ENCODE peak calls at places on chromosomes 2 and 18, in eight cellular contexts. D is breast epithelium, S is transverse colon, F is esophagus muscularis mucosa, R is stomach, X is GM12878, Y is endothelial cell of umbilical vein, T is vagina. N is an unnamed sample.

GRCh38 chr2:237201461-237202287 is 116.0 kb downstream of the COPS8 start:
- DNase-seq in D (no peak), S (peak), F (no peak), R (peak), X (peak), Y (no peak), T (peak), N (no peak)

GRCh38 chr2:206084468-206084869 is 1.5 kb downstream of the INO80D start:
- DNase-seq in D (peak), S (peak), F (peak), R (peak), X (no peak), Y (peak), T (peak), N (peak)

GRCh38 chr2:96399342-96400048 is 63.9 kb downstream of the NCAPH start:
- DNase-seq in D (no peak), S (no peak), F (no peak), R (no peak), X (no peak), Y (no peak), T (peak), N (peak)

GRCh38 chr18:650428-650858 is 7.0 kb upstream of the TYMS start:
- DNase-seq in D (no peak), S (no peak), F (no peak), R (no peak), X (peak), Y (no peak), T (no peak), N (no peak)

GRCh38 chr2:214731008-214731407 is 78.5 kb downstream of the BARD1 start:
- DNase-seq in D (no peak), S (no peak), F (no peak), R (no peak), X (peak), Y (peak), T (no peak), N (no peak)

GRCh38 chr2:173286153-173286809 is 68.4 kb upstream of the CDCA7 start:
- DNase-seq in D (no peak), S (no peak), F (no peak), R (no peak), X (peak), Y (no peak), T (no peak), N (no peak)

GRCh38 chr2:172698041-172698863 is 37.4 kb upstream of the RAPGEF4 start:
- DNase-seq in D (no peak), S (no peak), F (no peak), R (no peak), X (peak), Y (peak), T (no peak), N (no peak)

GRCh38 chr2:235511187-235511661 is 17.4 kb downstream of the AGAP1 start:
- DNase-seq in D (no peak), S (peak), F (no peak), R (no peak), X (no peak), Y (peak), T (no peak), N (no peak)

GRCh38 chr2:133377021-133377481 is 191.2 kb downstream of the NCKAP5 start:
- DNase-seq in D (no peak), S (no peak), F (no peak), R (no peak), X (no peak), Y (no peak), T (no peak), N (no peak)

GRCh38 chr2:15881120-15881433 is 59.3 kb upstream of the MYCN start:
- DNase-seq in D (no peak), S (no peak), F (no peak), R (no peak), X (no peak), Y (no peak), T (no peak), N (no peak)

GRCh38 chr2:169363570-169364150 is 1.3 kb upstream of the LRP2 start:
- DNase-seq in D (peak), S (peak), F (no peak), R (no peak), X (no peak), Y (peak), T (no peak), N (peak)

GRCh38 chr2:240731327-240731626 is 39.6 kb downstream of the AQP12A start:
- DNase-seq in D (no peak), S (no peak), F (no peak), R (no peak), X (no peak), Y (no peak), T (no peak), N (no peak)

GRCh38 chr2:14942991-14943390 is 310.5 kb downstream of the LRATD1 start:
- DNase-seq in D (no peak), S (no peak), F (peak), R (no peak), X (no peak), Y (no peak), T (no peak), N (no peak)

GRCh38 chr2:110980613-110981062 is 140.1 kb upstream of the BCL2L11 start:
- DNase-seq in D (no peak), S (no peak), F (peak), R (no peak), X (no peak), Y (no peak), T (no peak), N (peak)

GRCh38 chr2:64941751-64942150 is 47.4 kb upstream of the SLC1A4 start:
- DNase-seq in D (no peak), S (no peak), F (no peak), R (no peak), X (no peak), Y (no peak), T (no peak), N (no peak)

GRCh38 chr2:103451283-103451682 is 689.5 kb downstream of the TMEM182 start:
- DNase-seq in D (no peak), S (no peak), F (no peak), R (no peak), X (no peak), Y (no peak), T (no peak), N (no peak)

GRCh38 chr2:164151518-164151917 is 415.7 kb upstream of the FIGN start:
- DNase-seq in D (no peak), S (peak), F (no peak), R (no peak), X (no peak), Y (no peak), T (no peak), N (no peak)

GRCh38 chr2:177419274-177419673 is 26.7 kb downstream of the AGPS start:
- DNase-seq in D (no peak), S (no peak), F (no peak), R (no peak), X (no peak), Y (no peak), T (no peak), N (no peak)

GRCh38 chr18:55280515-55280914 is 307.5 kb downstream of the TCF4 start:
- DNase-seq in D (no peak), S (no peak), F (no peak), R (no peak), X (no peak), Y (peak), T (no peak), N (no peak)

GRCh38 chr2:26563686-26564085 is 77.5 kb downstream of the CIB4 start:
- DNase-seq in D (no peak), S (no peak), F (no peak), R (no peak), X (no peak), Y (no peak), T (no peak), N (no peak)

GRCh38 chr2:136376798-136377211 is 258.9 kb upstream of the CXCR4 start:
- DNase-seq in D (no peak), S (no peak), F (peak), R (no peak), X (no peak), Y (peak), T (peak), N (no peak)

GRCh38 chr2:241865416-241865956 is 4.0 kb upstream of the RTP5 start:
- DNase-seq in D (no peak), S (no peak), F (no peak), R (no peak), X (no peak), Y (no peak), T (no peak), N (no peak)

GRCh38 chr2:134127496-134127895 is 126.4 kb upstream of the MGAT5 start:
- DNase-seq in D (no peak), S (no peak), F (no peak), R (no peak), X (no peak), Y (no peak), T (no peak), N (no peak)

GRCh38 chr2:1766851-1767771 is 22.8 kb upstream of the PXDN start:
- DNase-seq in D (no peak), S (no peak), F (no peak), R (peak), X (no peak), Y (no peak), T (no peak), N (peak)

GRCh38 chr2:157509755-157510154 is 65.9 kb upstream of the CYTIP start:
- DNase-seq in D (no peak), S (no peak), F (no peak), R (no peak), X (no peak), Y (no peak), T (no peak), N (no peak)

GRCh38 chr2:180033993-180034894 is 27.1 kb upstream of the CWC22 start:
- DNase-seq in D (no peak), S (no peak), F (no peak), R (no peak), X (no peak), Y (no peak), T (no peak), N (peak)

GRCh38 chr2:19762959-19763605 is 138.7 kb downstream of the TTC32 start:
- DNase-seq in D (no peak), S (no peak), F (no peak), R (no peak), X (no peak), Y (no peak), T (peak), N (no peak)

GRCh38 chr2:41928593-41928992 is 119.2 kb upstream of the PKDCC start:
- DNase-seq in D (no peak), S (no peak), F (no peak), R (no peak), X (no peak), Y (no peak), T (no peak), N (no peak)

GRCh38 chr2:170878061-170878460 is 51.0 kb upstream of the GORASP2 start:
- DNase-seq in D (no peak), S (no peak), F (no peak), R (no peak), X (no peak), Y (no peak), T (no peak), N (no peak)

GRCh38 chr2:169999041-169999440 is 171.8 kb downstream of the UBR3 start:
- DNase-seq in D (no peak), S (no peak), F (no peak), R (no peak), X (no peak), Y (no peak), T (no peak), N (no peak)

GRCh38 chr2:121074322-121074932 is 210.6 kb downstream of the TFCP2L1 start:
- DNase-seq in D (no peak), S (no peak), F (no peak), R (no peak), X (no peak), Y (no peak), T (no peak), N (no peak)

GRCh38 chr2:195737531-195738162 is 80.6 kb downstream of the SLC39A10 start:
- DNase-seq in D (no peak), S (no peak), F (no peak), R (no peak), X (no peak), Y (peak), T (no peak), N (no peak)

GRCh38 chr2:119113489-119113770 is 45.1 kb downstream of the C1QL2 start:
- DNase-seq in D (no peak), S (no peak), F (peak), R (no peak), X (no peak), Y (no peak), T (peak), N (no peak)

GRCh38 chr2:47277987-47278386 is 122.9 kb upstream of the STPG4 start:
- DNase-seq in D (no peak), S (no peak), F (no peak), R (no peak), X (no peak), Y (no peak), T (no peak), N (no peak)

GRCh38 chr2:23351388-23352141 is 33.4 kb upstream of the KLHL29 start:
- DNase-seq in D (peak), S (peak), F (no peak), R (peak), X (no peak), Y (peak), T (no peak), N (peak)

GRCh38 chr2:175707322-175707721 is 294.7 kb downstream of the LNPK start:
- DNase-seq in D (no peak), S (no peak), F (no peak), R (no peak), X (no peak), Y (no peak), T (no peak), N (no peak)
- TF ChIP-seq POLR2AphosphoS5 in D (no peak), S (no peak), F (no peak), R (no peak), X (no peak), Y (no peak), T (no peak), N (no peak)

GRCh38 chr2:175688241-175688640 is 313.8 kb downstream of the LNPK start:
- DNase-seq in D (no peak), S (no peak), F (no peak), R (no peak), X (no peak), Y (no peak), T (no peak), N (no peak)
- TF ChIP-seq POLR2AphosphoS5 in D (no peak), S (no peak), F (no peak), R (no peak), X (no peak), Y (no peak), T (no peak), N (no peak)

GRCh38 chr2:68441179-68441993 is 25.7 kb downstream of the FBXO48 start:
- DNase-seq in D (peak), S (peak), F (peak), R (peak), X (peak), Y (peak), T (no peak), N (peak)
- TF ChIP-seq POLR2AphosphoS5 in D (no peak), S (no peak), F (peak), R (peak), X (no peak), Y (no peak), T (peak), N (no peak)

GRCh38 chr18:77056399-77057015 is 76.1 kb downstream of the MBP start:
- DNase-seq in D (no peak), S (no peak), F (no peak), R (no peak), X (no peak), Y (no peak), T (no peak), N (no peak)

GRCh38 chr18:77053616-77054287 is 78.8 kb downstream of the MBP start:
- DNase-seq in D (no peak), S (no peak), F (no peak), R (no peak), X (no peak), Y (no peak), T (no peak), N (no peak)

GRCh38 chr18:77055429-77056310 is 76.9 kb downstream of the MBP start:
- DNase-seq in D (no peak), S (no peak), F (no peak), R (peak), X (no peak), Y (no peak), T (no peak), N (no peak)

GRCh38 chr18:77054288-77054605 is 78.3 kb downstream of the MBP start:
- DNase-seq in D (no peak), S (no peak), F (no peak), R (no peak), X (no peak), Y (no peak), T (no peak), N (no peak)

GRCh38 chr18:77054606-77055428 is 77.8 kb downstream of the MBP start:
- DNase-seq in D (peak), S (peak), F (no peak), R (peak), X (peak), Y (peak), T (no peak), N (peak)
- TF ChIP-seq POLR2AphosphoS5 in D (no peak), S (no peak), F (peak), R (peak), X (peak), Y (peak), T (peak), N (no peak)

DNA sequence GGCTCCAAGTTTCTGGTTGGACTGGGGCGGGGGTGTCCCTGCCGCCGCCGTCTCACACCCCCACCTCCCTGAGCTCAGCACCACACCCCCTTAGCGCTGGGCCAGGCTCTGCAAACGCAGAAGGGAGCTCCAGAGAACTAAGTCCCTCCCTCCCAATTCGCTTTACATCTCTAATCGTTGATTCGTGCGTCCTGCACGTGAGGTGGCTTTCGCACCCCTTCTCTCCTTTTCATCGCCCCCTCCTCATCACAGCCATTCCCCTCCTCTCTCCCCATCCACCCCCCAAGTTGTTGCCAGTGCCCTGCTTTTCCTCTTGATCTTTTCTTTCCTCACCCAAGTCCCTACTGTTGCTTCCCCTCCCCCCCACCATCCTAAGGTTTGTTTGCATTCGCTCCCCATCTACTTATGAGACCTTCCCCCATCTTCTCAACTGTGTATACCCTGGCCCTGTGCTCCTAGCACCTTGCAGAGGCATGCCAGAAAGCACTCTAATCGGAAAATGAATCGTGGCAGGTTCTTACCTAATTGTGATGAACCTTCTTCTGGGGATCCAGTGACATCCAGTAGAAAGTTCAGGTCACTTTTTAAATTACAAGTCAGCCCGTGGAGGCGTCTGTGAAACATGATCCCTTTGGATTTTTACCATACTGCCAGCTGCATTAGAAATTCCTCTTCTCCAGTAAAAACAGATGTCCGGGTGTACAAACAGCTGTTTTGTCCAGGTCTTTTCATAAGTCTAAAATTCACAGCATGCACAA is 607 bp upstream of the ATL2 start:
- DNase-seq in D (no peak), S (no peak), F (no peak), R (no peak), X (no peak), Y (no peak), T (peak), N (peak)
- TF ChIP-seq POLR2AphosphoS5 in D (no peak), S (no peak), F (no peak), R (no peak), X (no peak), Y (no peak), T (no peak), N (peak)

GRCh38 chr18:48540329-48541025 is 1.6 kb downstream of the CTIF start:
- DNase-seq in D (peak), S (peak), F (no peak), R (peak), X (no peak), Y (peak), T (no peak), N (peak)

GRCh38 chr18:48541026-48541746 is 2.4 kb downstream of the CTIF start:
- DNase-seq in D (peak), S (peak), F (no peak), R (peak), X (no peak), Y (peak), T (peak), N (peak)

GRCh38 chr18:48536516-48536915 is 2.3 kb upstream of the CTIF start:
- DNase-seq in D (no peak), S (no peak), F (no peak), R (no peak), X (no peak), Y (no peak), T (peak), N (no peak)

GRCh38 chr18:48539406-48540328 is 836 bp downstream of the CTIF start:
- DNase-seq in D (peak), S (peak), F (no peak), R (peak), X (no peak), Y (peak), T (peak), N (peak)

GRCh38 chr18:48538531-48539405 is at the start of gene CTIF:
- DNase-seq in D (peak), S (peak), F (peak), R (peak), X (peak), Y (peak), T (peak), N (peak)
- TF ChIP-seq POLR2AphosphoS5 in D (peak), S (peak), F (peak), R (peak), X (no peak), Y (peak), T (peak), N (peak)

DNA sequence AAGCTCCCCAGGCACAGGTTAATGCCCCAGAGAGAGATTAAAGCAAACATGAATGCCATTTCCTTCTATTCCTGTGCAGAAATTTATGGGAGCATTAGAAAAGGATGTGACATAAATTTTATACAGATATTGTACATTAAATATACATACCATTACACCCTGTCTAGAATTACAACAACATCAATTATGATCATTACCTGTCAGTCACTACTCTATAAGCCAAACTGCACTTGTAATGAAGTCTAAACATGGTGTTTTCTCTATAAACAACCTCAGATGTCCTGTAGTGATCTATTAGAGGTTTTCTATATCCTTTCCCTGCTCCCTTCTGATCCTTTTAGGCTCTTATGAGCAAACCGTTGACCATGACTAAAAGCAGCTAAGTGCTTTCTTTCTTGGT is 17.4 kb upstream of the GAREM1 start:
- DNase-seq in D (no peak), S (no peak), F (no peak), R (no peak), X (no peak), Y (no peak), T (no peak), N (no peak)
- TF ChIP-seq POLR2AphosphoS5 in D (no peak), S (no peak), F (no peak), R (no peak), X (no peak), Y (no peak), T (no peak), N (no peak)